ENCODE peak calls at places on chromosomes 3 and 15, in eight cellular contexts. L is NCI-H345, S is COR-L47, B is glutamatergic neuron, P is NCI-H510A treated with DMSO at 0.1 percent for 48 hours, I is hepatocyte, D is T-helper 1 cell, Y is NCI-H2081. M is an unnamed sample.

GRCh38 chr3:134965849-134966248 is 170.8 kb downstream of the EPHB1 start:
- DNase-seq in L (peak; percentile 17), S (no peak), B (no peak), P (peak; percentile 11), I (no peak), D (no peak), Y (peak; percentile 49), M (no peak)

GRCh38 chr3:112650472-112650871 is 9.5 kb upstream of the CCDC80 start:
- DNase-seq in L (no peak), S (no peak), B (no peak), P (no peak), I (no peak), D (no peak), Y (no peak), M (no peak)

GRCh38 chr15:91572110-91572509 is 281.4 kb upstream of the SLCO3A1 start:
- DNase-seq in L (peak; percentile 98), S (peak; percentile 99), B (no peak), P (peak; percentile 70), I (no peak), D (no peak), Y (peak; percentile 97), M (no peak)

GRCh38 chr3:193968575-193968974 is 167.4 kb upstream of the HES1 start:
- DNase-seq in L (no peak), S (no peak), B (no peak), P (no peak), I (no peak), D (no peak), Y (no peak), M (no peak)

GRCh38 chr15:90902996-90903732 is at the start of gene MAN2A2:
- DNase-seq in L (peak; percentile 38), S (peak; percentile 23), B (peak; percentile 59), P (peak; percentile 80), I (peak; percentile 79), D (peak; percentile 57), Y (peak; percentile 44), M (no peak)

GRCh38 chr3:99319450-99319849 is 318.9 kb upstream of the COL8A1 start:
- DNase-seq in L (no peak), S (no peak), B (no peak), P (no peak), I (no peak), D (no peak), Y (no peak), M (no peak)

GRCh38 chr15:58465866-58466517 is 34.2 kb downstream of the LIPC start:
- DNase-seq in L (no peak), S (no peak), B (no peak), P (no peak), I (no peak), D (no peak), Y (no peak), M (no peak)

GRCh38 chr3:156577731-156578130 is 22.8 kb upstream of the SSR3 start:
- DNase-seq in L (no peak), S (no peak), B (no peak), P (no peak), I (no peak), D (no peak), Y (no peak), M (peak; percentile 38)

GRCh38 chr3:195030791-195031321 is 240.1 kb downstream of the XXYLT1 start:
- DNase-seq in L (peak; percentile 40), S (no peak), B (no peak), P (peak; percentile 66), I (peak; percentile 53), D (no peak), Y (no peak), M (peak; percentile 32)

GRCh38 chr15:67253517-67254237 is 784 bp downstream of the AAGAB start:
- DNase-seq in L (peak; percentile 42), S (no peak), B (no peak), P (no peak), I (no peak), D (no peak), Y (no peak), M (no peak)

GRCh38 chr3:146159037-146159436 is 1.9 kb downstream of the PLOD2 start:
- DNase-seq in L (no peak), S (no peak), B (no peak), P (no peak), I (no peak), D (no peak), Y (no peak), M (no peak)